ENCODE peak calls at places on chromosomes 7 and 10, in six cellular contexts. One of them, this sample, is unnamed.

GRCh38 chr7:114944742-114945625 is 23.1 kb downstream of the MDFIC start:
- DNase-seq in ELR: peak; percentile 74
- DNase-seq in Calu3: no peak
- DNase-seq in AG08395: peak; percentile 93
- DNase-seq in GM12891: no peak
- DNase-seq in activated CD4-positive, alpha-beta T cell treated with anti-CD3 and anti-CD28 coated beads, Interleukin-2, amount 10 ng/mL, durations not matched to agents 7 days and 5 days: no peak
- DNase-seq in this sample: no peak

GRCh38 chr7:25035274-25035673 is 55.3 kb upstream of the OSBPL3 start:
- DNase-seq in ELR: no peak
- DNase-seq in Calu3: no peak
- DNase-seq in AG08395: no peak
- DNase-seq in GM12891: no peak
- DNase-seq in activated CD4-positive, alpha-beta T cell treated with anti-CD3 and anti-CD28 coated beads, Interleukin-2, amount 10 ng/mL, durations not matched to agents 7 days and 5 days: no peak
- DNase-seq in this sample: no peak

GRCh38 chr10:112184052-112184371 is 447 bp upstream of the GPAM start:
- DNase-seq in ELR: no peak
- DNase-seq in Calu3: no peak
- DNase-seq in AG08395: no peak
- DNase-seq in GM12891: no peak
- DNase-seq in activated CD4-positive, alpha-beta T cell treated with anti-CD3 and anti-CD28 coated beads, Interleukin-2, amount 10 ng/mL, durations not matched to agents 7 days and 5 days: no peak
- DNase-seq in this sample: no peak

GRCh38 chr10:59363446-59363958 is 1.2 kb upstream of the FAM13C start:
- DNase-seq in ELR: no peak
- DNase-seq in Calu3: no peak
- DNase-seq in AG08395: no peak
- DNase-seq in GM12891: no peak
- DNase-seq in activated CD4-positive, alpha-beta T cell treated with anti-CD3 and anti-CD28 coated beads, Interleukin-2, amount 10 ng/mL, durations not matched to agents 7 days and 5 days: no peak
- DNase-seq in this sample: no peak

GRCh38 chr10:52635651-52636050 is 136.9 kb downstream of the MBL2 start:
- DNase-seq in ELR: no peak
- DNase-seq in Calu3: no peak
- DNase-seq in AG08395: no peak
- DNase-seq in GM12891: no peak
- DNase-seq in activated CD4-positive, alpha-beta T cell treated with anti-CD3 and anti-CD28 coated beads, Interleukin-2, amount 10 ng/mL, durations not matched to agents 7 days and 5 days: no peak
- DNase-seq in this sample: no peak

GRCh38 chr10:104796817-104797216 is 155.7 kb downstream of the SORCS3 start:
- DNase-seq in ELR: no peak
- DNase-seq in Calu3: no peak
- DNase-seq in AG08395: no peak
- DNase-seq in GM12891: no peak
- DNase-seq in activated CD4-positive, alpha-beta T cell treated with anti-CD3 and anti-CD28 coated beads, Interleukin-2, amount 10 ng/mL, durations not matched to agents 7 days and 5 days: no peak
- DNase-seq in this sample: no peak

GRCh38 chr10:89363766-89364407 is 14.0 kb upstream of the IFIT1B start:
- DNase-seq in ELR: no peak
- DNase-seq in Calu3: no peak
- DNase-seq in AG08395: no peak
- DNase-seq in GM12891: no peak
- DNase-seq in activated CD4-positive, alpha-beta T cell treated with anti-CD3 and anti-CD28 coated beads, Interleukin-2, amount 10 ng/mL, durations not matched to agents 7 days and 5 days: no peak
- DNase-seq in this sample: peak; percentile 54

GRCh38 chr7:2175514-2175913 is 57.2 kb downstream of the MAD1L1 start:
- DNase-seq in ELR: peak; percentile 96
- DNase-seq in Calu3: peak; percentile 51
- DNase-seq in AG08395: peak; percentile 97
- DNase-seq in GM12891: no peak
- DNase-seq in activated CD4-positive, alpha-beta T cell treated with anti-CD3 and anti-CD28 coated beads, Interleukin-2, amount 10 ng/mL, durations not matched to agents 7 days and 5 days: no peak
- DNase-seq in this sample: no peak

GRCh38 chr7:103660455-103661371 is 214.7 kb upstream of the SLC26A5 start:
- DNase-seq in ELR: peak; percentile 77
- DNase-seq in Calu3: peak; percentile 22
- DNase-seq in AG08395: peak; percentile 4
- DNase-seq in GM12891: no peak
- DNase-seq in activated CD4-positive, alpha-beta T cell treated with anti-CD3 and anti-CD28 coated beads, Interleukin-2, amount 10 ng/mL, durations not matched to agents 7 days and 5 days: no peak
- DNase-seq in this sample: no peak

GRCh38 chr7:22350466-22351328 is 6.3 kb downstream of the RAPGEF5 start:
- DNase-seq in ELR: peak; percentile 20
- DNase-seq in Calu3: no peak
- DNase-seq in AG08395: peak; percentile 18
- DNase-seq in GM12891: no peak
- DNase-seq in activated CD4-positive, alpha-beta T cell treated with anti-CD3 and anti-CD28 coated beads, Interleukin-2, amount 10 ng/mL, durations not matched to agents 7 days and 5 days: no peak
- DNase-seq in this sample: peak; percentile 31

GRCh38 chr7:24828871-24829661 is 71.8 kb upstream of the GSDME start:
- DNase-seq in ELR: no peak
- DNase-seq in Calu3: no peak
- DNase-seq in AG08395: no peak
- DNase-seq in GM12891: no peak
- DNase-seq in activated CD4-positive, alpha-beta T cell treated with anti-CD3 and anti-CD28 coated beads, Interleukin-2, amount 10 ng/mL, durations not matched to agents 7 days and 5 days: no peak
- DNase-seq in this sample: no peak

GRCh38 chr10:132471125-132471451 is 66.5 kb upstream of the INPP5A start:
- DNase-seq in ELR: no peak
- DNase-seq in Calu3: no peak
- DNase-seq in AG08395: no peak
- DNase-seq in GM12891: no peak
- DNase-seq in activated CD4-positive, alpha-beta T cell treated with anti-CD3 and anti-CD28 coated beads, Interleukin-2, amount 10 ng/mL, durations not matched to agents 7 days and 5 days: no peak
- DNase-seq in this sample: no peak